ENCODE peak calls at places on chromosomes 4 and X, in five cellular contexts. T, I, F, R and M are unnamed samples.

GRCh38 chr4:153212755-153213154 is 8.5 kb downstream of the TRIM2 start:
- DNase-seq in T (no peak), I (no peak), F (no peak), R (no peak), M (peak; percentile 3)

GRCh38 chr4:73450398-73451004 is 14.5 kb downstream of the AFP start:
- DNase-seq in T (peak; percentile 35), I (peak; percentile 1), F (peak; percentile 52), R (no peak), M (peak; percentile 90)

GRCh38 chr4:139857021-139857420 is 191.4 kb downstream of the MGST2 start:
- DNase-seq in T (no peak), I (no peak), F (no peak), R (no peak), M (no peak)

GRCh38 chr4:177442623-177443155 is 452 bp upstream of the AGA start:
- DNase-seq in T (no peak), I (no peak), F (no peak), R (no peak), M (no peak)

GRCh38 chr4:101977096-101977495 is 186.6 kb downstream of the BANK1 start:
- DNase-seq in T (peak; percentile 81), I (peak; percentile 55), F (no peak), R (no peak), M (peak; percentile 97)

GRCh38 chr4:33107813-33108212 is 2387.6 kb downstream of the PCDH7 start:
- DNase-seq in T (no peak), I (no peak), F (no peak), R (no peak), M (peak; percentile 27)

GRCh38 chr4:7850489-7850888 is 89.2 kb downstream of the AFAP1 start:
- DNase-seq in T (no peak), I (no peak), F (no peak), R (no peak), M (no peak)

GRCh38 chr4:8221476-8221875 is 22.4 kb downstream of the SH3TC1 start:
- DNase-seq in T (no peak), I (no peak), F (no peak), R (no peak), M (peak; percentile 69)

GRCh38 chr4:179709961-179710624 is 2267.9 kb upstream of the AGA start:
- DNase-seq in T (no peak), I (no peak), F (no peak), R (no peak), M (no peak)

GRCh38 chrX:292900-293897 is 12.0 kb downstream of the PLCXD1 start:
- DNase-seq in T (no peak), I (no peak), F (no peak), R (no peak), M (no peak)

GRCh38 chr4:54539500-54540029 is 118.2 kb upstream of the KIT start:
- DNase-seq in T (no peak), I (peak; percentile 49), F (peak; percentile 70), R (peak; percentile 47), M (peak; percentile 25)

GRCh38 chrX:19893722-19894121 is 6.3 kb upstream of the SH3KBP1 start:
- DNase-seq in T (no peak), I (no peak), F (no peak), R (no peak), M (no peak)

GRCh38 chrX:46611658-46612362 is 38.2 kb downstream of the CHST7 start:
- DNase-seq in T (no peak), I (no peak), F (no peak), R (no peak), M (no peak)

GRCh38 chr4:1727117-1728031 is 6.1 kb downstream of the TACC3 start:
- DNase-seq in T (no peak), I (peak; percentile 87), F (peak; percentile 72), R (no peak), M (peak; percentile 95)

GRCh38 chrX:134971926-134972325 is 18.9 kb upstream of the SMIM10 start:
- DNase-seq in T (no peak), I (no peak), F (no peak), R (no peak), M (no peak)

GRCh38 chrX:50436797-50437196 is 33.8 kb downstream of the DGKK start:
- DNase-seq in T (no peak), I (no peak), F (no peak), R (no peak), M (no peak)

GRCh38 chr4:55575513-55575912 is 16.5 kb downstream of the PDCL2 start:
- DNase-seq in T (no peak), I (no peak), F (no peak), R (no peak), M (no peak)

GRCh38 chrX:16114640-16115039 is 8.7 kb upstream of the GRPR start:
- DNase-seq in T (peak; percentile 45), I (no peak), F (no peak), R (no peak), M (peak; percentile 22)

GRCh38 chr4:141140271-141141205 is 7.3 kb upstream of the RNF150 start:
- DNase-seq in T (no peak), I (no peak), F (no peak), R (no peak), M (no peak)

DNA sequence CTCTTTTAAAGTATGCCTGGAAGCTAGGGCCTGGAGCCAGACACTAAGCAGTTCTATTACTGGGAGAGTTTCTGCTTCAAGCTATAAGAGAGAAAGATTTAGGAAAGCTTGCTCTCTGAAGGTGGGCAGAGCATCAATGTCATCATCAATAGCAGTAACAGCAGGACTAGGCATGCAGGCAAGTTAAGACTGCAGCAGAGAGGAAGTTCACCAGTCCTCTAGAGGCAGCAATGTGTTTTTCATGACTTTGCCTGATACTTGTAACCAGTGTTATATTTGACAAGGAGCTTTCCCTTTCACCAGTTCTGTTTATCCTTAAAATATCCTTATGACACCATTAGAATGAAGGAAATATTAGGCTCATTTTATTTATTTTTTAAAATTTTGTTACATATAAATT is 237.9 kb downstream of the KCTD8 start:
- DNase-seq in T (no peak), I (no peak), F (no peak), R (no peak), M (no peak)
- TF ChIP-seq CTCF in T (no peak), I (no peak), F (no peak), R (peak; percentile 16), M (no peak)

GRCh38 chrX:80290834-80291233 is 129.4 kb upstream of the TENT5D start:
- DNase-seq in T (no peak), I (no peak), F (no peak), R (no peak), M (no peak)
- TF ChIP-seq CTCF in T (no peak), I (no peak), F (no peak), R (no peak), M (no peak)

DNA sequence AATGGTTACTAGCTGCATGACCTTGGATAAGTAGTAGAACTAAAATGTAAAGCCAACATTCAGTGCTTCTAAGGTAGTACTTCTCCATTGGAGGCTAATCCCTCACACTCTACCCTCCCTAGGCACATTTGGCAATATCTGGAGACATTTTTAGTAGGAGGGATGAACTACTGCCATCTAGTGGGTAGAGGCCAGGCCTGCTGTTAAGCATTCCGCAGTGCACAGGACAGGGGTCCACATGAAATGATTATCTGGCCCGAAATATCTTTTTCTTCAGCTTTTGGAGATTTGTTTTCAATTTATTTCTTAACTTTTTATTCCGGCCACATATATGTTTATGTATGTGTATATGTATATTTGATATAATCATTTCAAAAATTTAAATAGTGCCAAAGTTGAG is 36.0 kb upstream of the SPANXC start:
- DNase-seq in T (no peak), I (peak; percentile 1), F (no peak), R (no peak), M (peak; percentile 66)
- TF ChIP-seq CTCF in T (peak; percentile 64), I (no peak), F (peak; percentile 28), R (peak; percentile 69), M (peak; percentile 74)

GRCh38 chr4:145011636-145012035 is 86.4 kb downstream of the ANAPC10 start:
- DNase-seq in T (no peak), I (no peak), F (no peak), R (no peak), M (peak; percentile 2)

GRCh38 chr4:145019346-145019745 is 78.7 kb downstream of the ANAPC10 start:
- DNase-seq in T (no peak), I (no peak), F (no peak), R (no peak), M (no peak)

GRCh38 chr4:145012841-145013240 is 85.2 kb downstream of the ANAPC10 start:
- DNase-seq in T (no peak), I (no peak), F (no peak), R (no peak), M (peak; percentile 53)

GRCh38 chr4:145014365-145014764 is 83.6 kb downstream of the ANAPC10 start:
- DNase-seq in T (no peak), I (no peak), F (no peak), R (no peak), M (no peak)
- TF ChIP-seq CTCF in T (no peak), I (no peak), F (no peak), R (no peak), M (no peak)

DNA sequence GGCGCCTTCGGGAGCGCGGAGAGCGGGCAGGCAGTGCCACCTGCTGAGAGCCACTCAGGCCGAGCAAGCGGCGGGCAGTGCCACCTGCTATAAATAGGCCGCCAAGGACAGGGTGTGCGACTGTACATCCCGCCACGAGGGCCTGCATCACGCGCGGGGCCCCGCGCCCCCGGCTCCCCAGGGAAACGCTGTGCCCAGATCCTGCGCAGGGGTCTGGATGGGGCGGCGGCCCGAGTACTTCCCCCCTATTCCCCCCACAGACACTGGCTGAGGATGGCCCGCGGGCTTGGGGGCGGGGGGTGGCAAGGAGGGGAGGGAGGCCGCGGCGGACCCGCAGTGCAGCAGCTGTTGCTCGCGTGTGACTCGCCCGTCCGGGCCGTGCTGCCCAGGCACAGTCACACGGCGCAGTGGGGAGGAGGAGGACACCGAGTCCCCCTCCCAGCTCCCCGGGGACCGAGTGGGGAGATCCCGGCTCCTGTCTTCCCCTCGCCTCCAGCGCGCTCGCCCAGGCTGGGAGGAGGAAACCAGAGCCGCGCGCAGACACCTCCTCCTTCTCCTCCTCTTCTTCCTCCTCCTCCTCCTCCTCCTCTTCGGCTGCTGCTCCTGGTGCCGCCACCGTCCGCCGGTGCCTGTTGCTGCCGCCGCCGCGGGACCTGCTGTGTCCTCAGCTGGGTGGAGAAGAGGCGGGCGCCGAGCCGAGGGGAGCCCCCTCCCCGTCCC is at the start of gene TBC1D1:
- DNase-seq in T (no peak), I (peak; percentile 44), F (peak; percentile 94), R (peak; percentile 19), M (peak; percentile 38)
- TF ChIP-seq CTCF in T (no peak), I (no peak), F (peak; percentile 28), R (no peak), M (no peak)